ENCODE peak calls at places on chromosomes 2 and 18, in five cellular contexts. F, Z, J, M and Y are unnamed samples. For H3K4me1 and H3K9me3, the result is how much of the 10 kb centered on the place peaks cover.

GRCh38 chr2:39778775-39779751 is at the start of gene THUMPD2:
- DNase-seq in F (peak), Z (peak), J (peak), M (peak), Y (peak)

GRCh38 chr18:27599202-27599829 is 414.2 kb upstream of the CHST9 start:
- DNase-seq in F (no peak), Z (peak), J (peak), M (peak), Y (peak)

GRCh38 chr2:220029013-220029412 is 401.6 kb downstream of the SLC4A3 start:
- DNase-seq in F (no peak), Z (no peak), J (no peak), M (no peak), Y (no peak)

GRCh38 chr18:4672152-4672551 is 217.0 kb upstream of the DLGAP1 start:
- DNase-seq in F (no peak), Z (no peak), J (no peak), M (no peak), Y (no peak)

GRCh38 chr2:203711399-203711798 is 5.0 kb downstream of the CD28 start:
- DNase-seq in F (no peak), Z (no peak), J (no peak), M (no peak), Y (no peak)

GRCh38 chr2:212892193-212892592 is 259.2 kb downstream of the IKZF2 start:
- DNase-seq in F (no peak), Z (peak), J (no peak), M (no peak), Y (peak)

GRCh38 chr2:23645181-23645808 is 260.3 kb downstream of the KLHL29 start:
- DNase-seq in F (no peak), Z (no peak), J (peak), M (no peak), Y (no peak)

GRCh38 chr2:157052685-157053224 is 204.8 kb upstream of the GALNT5 start:
- DNase-seq in F (no peak), Z (no peak), J (no peak), M (peak), Y (peak)

GRCh38 chr2:2847131-2847740 is 516.2 kb upstream of the MYT1L start:
- DNase-seq in F (peak), Z (no peak), J (no peak), M (no peak), Y (peak)

GRCh38 chr2:204110250-204111183 is 174.0 kb downstream of the ICOS start:
- DNase-seq in F (no peak), Z (no peak), J (no peak), M (no peak), Y (peak)

GRCh38 chr2:204669386-204669785 is 124.1 kb downstream of the PARD3B start:
- DNase-seq in F (no peak), Z (no peak), J (no peak), M (no peak), Y (no peak)

GRCh38 chr2:135055182-135055786 is 3.2 kb downstream of the RAB3GAP1 start:
- DNase-seq in F (no peak), Z (no peak), J (no peak), M (no peak), Y (no peak)

GRCh38 chr2:128291161-128291843 is 27.4 kb downstream of the HS6ST1 start:
- DNase-seq in F (no peak), Z (no peak), J (no peak), M (no peak), Y (no peak)
- H3K4me1 ChIP-seq in F (under half), Z (under half), J (under half), M (under half), Y (half or more)

GRCh38 chr2:95309599-95309998 is 12.5 kb downstream of the KCNIP3 start:
- DNase-seq in F (no peak), Z (no peak), J (no peak), M (no peak), Y (no peak)
- H3K9me3 ChIP-seq in F (under half), Z (under half), J (under half), M (under half), Y (under half)

GRCh38 chr2:46042711-46043110 is 254.5 kb upstream of the EPAS1 start:
- DNase-seq in F (no peak), Z (no peak), J (peak), M (no peak), Y (no peak)
- H3K4me1 ChIP-seq in F (under half), Z (under half), J (under half), M (under half), Y (half or more)

GRCh38 chr2:6845903-6846302 is 19.8 kb downstream of the CMPK2 start:
- DNase-seq in F (no peak), Z (no peak), J (no peak), M (no peak), Y (no peak)
- H3K9me3 ChIP-seq in F (half or more), Z (under half), J (under half), M (under half), Y (under half)

GRCh38 chr2:55009277-55010055 is 40.8 kb downstream of the RTN4 start:
- DNase-seq in F (no peak), Z (no peak), J (no peak), M (no peak), Y (no peak)

GRCh38 chr2:55010915-55011314 is 39.3 kb downstream of the RTN4 start:
- DNase-seq in F (no peak), Z (no peak), J (no peak), M (no peak), Y (peak)

GRCh38 chr2:55011741-55012574 is 38.3 kb downstream of the RTN4 start:
- DNase-seq in F (no peak), Z (no peak), J (no peak), M (no peak), Y (peak)

GRCh38 chr2:55012648-55013484 is 37.4 kb downstream of the RTN4 start:
- DNase-seq in F (no peak), Z (no peak), J (peak), M (no peak), Y (no peak)

GRCh38 chr2:55010149-55010591 is 40.1 kb downstream of the RTN4 start:
- DNase-seq in F (peak), Z (peak), J (peak), M (peak), Y (peak)
- H3K4me1 ChIP-seq in F (half or more), Z (under half), J (under half), M (half or more), Y (half or more)

GRCh38 chr2:118521960-118522359 is 325.5 kb downstream of the EN1 start:
- DNase-seq in F (no peak), Z (no peak), J (no peak), M (no peak), Y (no peak)
- H3K9me3 ChIP-seq in F (under half), Z (under half), J (under half), M (under half), Y (under half)

GRCh38 chr2:53787911-53788289 is 1.1 kb downstream of the ERLEC1 start:
- DNase-seq in F (no peak), Z (no peak), J (no peak), M (no peak), Y (no peak)

GRCh38 chr2:53786371-53787254 is at the start of the genes ASB3 and ERLEC1:
- DNase-seq in F (peak), Z (peak), J (peak), M (peak), Y (peak)

GRCh38 chr2:53784431-53784830 is 2.3 kb downstream of the ASB3 start:
- DNase-seq in F (no peak), Z (no peak), J (no peak), M (no peak), Y (no peak)

GRCh38 chr2:53787255-53787910 is 539 bp downstream of the ERLEC1 start:
- DNase-seq in F (no peak), Z (no peak), J (no peak), M (no peak), Y (no peak)

DNA sequence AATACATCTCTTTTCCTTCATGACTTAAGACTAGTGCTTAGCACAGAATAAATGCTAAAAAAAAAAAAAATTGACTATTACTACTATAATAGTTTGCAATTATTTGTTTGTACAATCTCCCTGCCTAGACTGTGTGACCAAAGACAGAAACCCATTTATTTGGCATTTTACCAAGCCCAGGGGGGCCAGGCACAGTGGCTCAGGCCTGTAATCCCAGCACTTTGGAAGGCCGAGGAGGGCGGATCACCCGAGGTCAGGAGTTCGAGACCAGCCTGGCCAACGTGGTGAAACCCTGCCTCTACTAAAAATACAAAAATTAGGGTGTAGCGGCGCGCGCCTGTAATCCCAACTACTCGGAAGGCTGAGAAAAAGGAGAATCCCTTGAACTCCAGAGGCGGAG is 1.4 kb downstream of the ASB3 start:
- DNase-seq in F (no peak), Z (no peak), J (no peak), M (no peak), Y (no peak)
- H3K4me1 ChIP-seq in F (under half), Z (under half), J (under half), M (under half), Y (under half)

GRCh38 chr2:206824219-206824618 is 58.8 kb downstream of the FASTKD2 start:
- DNase-seq in F (no peak), Z (no peak), J (no peak), M (no peak), Y (no peak)

GRCh38 chr2:206824993-206825392 is 59.6 kb downstream of the FASTKD2 start:
- DNase-seq in F (no peak), Z (no peak), J (no peak), M (no peak), Y (no peak)

GRCh38 chr2:206820755-206821154 is 55.3 kb downstream of the FASTKD2 start:
- DNase-seq in F (no peak), Z (no peak), J (no peak), M (no peak), Y (no peak)

GRCh38 chr2:206823178-206823577 is 57.8 kb downstream of the FASTKD2 start:
- DNase-seq in F (no peak), Z (peak), J (peak), M (no peak), Y (no peak)
- H3K9me3 ChIP-seq in F (under half), Z (under half), J (under half), M (under half), Y (under half)